ENCODE peak calls at places on chromosomes 5 and 9, in four cellular contexts. H is fibroblast of lung, N is hepatocyte, U is K562. R is an unnamed sample.

GRCh38 chr9:95854386-95855015 is 21.0 kb upstream of the ERCC6L2 start:
- DNase-seq in N (no peak), U (no peak), H (peak), R (peak)

GRCh38 chr5:1959911-1960581 is 77.3 kb upstream of the IRX4 start:
- DNase-seq in H (no peak), U (no peak), N (no peak), R (no peak)

GRCh38 chr9:127741831-127742434 is 6.8 kb upstream of the TOR2A start:
- DNase-seq in U (peak), H (peak), N (peak), R (peak)

GRCh38 chr5:138955013-138955660 is 80.0 kb upstream of the LRRTM2 start:
- DNase-seq in H (no peak), N (no peak), U (no peak), R (no peak)

GRCh38 chr5:126837907-126838539 is 61.1 kb downstream of the LMNB1 start:
- DNase-seq in H (no peak), N (no peak), U (no peak), R (no peak)

GRCh38 chr9:134360897-134361296 is 34.6 kb downstream of the RXRA start:
- DNase-seq in N (no peak), H (peak), U (no peak), R (peak)

GRCh38 chr9:137825324-137825991 is 52.1 kb upstream of the CACNA1B start:
- DNase-seq in N (no peak), H (no peak), U (no peak), R (no peak)

GRCh38 chr5:62284946-62285891 is 20.8 kb upstream of the KIF2A start:
- DNase-seq in U (peak), H (no peak), N (no peak), R (no peak)

GRCh38 chr5:55223988-55224240 is 3.2 kb downstream of the MCIDAS start:
- DNase-seq in H (no peak), N (no peak), U (no peak), R (no peak)

GRCh38 chr5:55226934-55227737 is at the start of gene MCIDAS:
- DNase-seq in H (peak), U (peak), N (peak), R (no peak)

GRCh38 chr5:55225346-55225745 is 1.8 kb downstream of the MCIDAS start:
- DNase-seq in U (no peak), H (no peak), N (no peak), R (no peak)

GRCh38 chr5:55227738-55228430 is 769 bp upstream of the MCIDAS start:
- DNase-seq in H (no peak), N (no peak), U (no peak), R (no peak)

GRCh38 chr5:55226027-55226933 is 835 bp downstream of the MCIDAS start:
- DNase-seq in N (peak), U (peak), H (peak), R (no peak)
- TF ChIP-seq EZH2 in N (peak), U (no peak), H (no peak), R (no peak)

GRCh38 chr9:14349141-14349817 is 35.3 kb upstream of the NFIB start:
- DNase-seq in N (no peak), U (no peak), H (peak), R (no peak)

GRCh38 chr9:14348241-14349140 is 34.5 kb upstream of the NFIB start:
- DNase-seq in U (no peak), N (no peak), H (no peak), R (no peak)

GRCh38 chr9:14351206-14351605 is 37.3 kb upstream of the NFIB start:
- DNase-seq in U (no peak), H (no peak), N (no peak), R (no peak)

GRCh38 chr9:14350766-14351165 is 36.8 kb upstream of the NFIB start:
- DNase-seq in N (no peak), U (no peak), H (no peak), R (no peak)

GRCh38 chr9:14349818-14350333 is 35.9 kb upstream of the NFIB start:
- DNase-seq in U (no peak), N (no peak), H (no peak), R (no peak)
- TF ChIP-seq EZH2 in U (no peak), N (peak), H (no peak), R (no peak)

DNA sequence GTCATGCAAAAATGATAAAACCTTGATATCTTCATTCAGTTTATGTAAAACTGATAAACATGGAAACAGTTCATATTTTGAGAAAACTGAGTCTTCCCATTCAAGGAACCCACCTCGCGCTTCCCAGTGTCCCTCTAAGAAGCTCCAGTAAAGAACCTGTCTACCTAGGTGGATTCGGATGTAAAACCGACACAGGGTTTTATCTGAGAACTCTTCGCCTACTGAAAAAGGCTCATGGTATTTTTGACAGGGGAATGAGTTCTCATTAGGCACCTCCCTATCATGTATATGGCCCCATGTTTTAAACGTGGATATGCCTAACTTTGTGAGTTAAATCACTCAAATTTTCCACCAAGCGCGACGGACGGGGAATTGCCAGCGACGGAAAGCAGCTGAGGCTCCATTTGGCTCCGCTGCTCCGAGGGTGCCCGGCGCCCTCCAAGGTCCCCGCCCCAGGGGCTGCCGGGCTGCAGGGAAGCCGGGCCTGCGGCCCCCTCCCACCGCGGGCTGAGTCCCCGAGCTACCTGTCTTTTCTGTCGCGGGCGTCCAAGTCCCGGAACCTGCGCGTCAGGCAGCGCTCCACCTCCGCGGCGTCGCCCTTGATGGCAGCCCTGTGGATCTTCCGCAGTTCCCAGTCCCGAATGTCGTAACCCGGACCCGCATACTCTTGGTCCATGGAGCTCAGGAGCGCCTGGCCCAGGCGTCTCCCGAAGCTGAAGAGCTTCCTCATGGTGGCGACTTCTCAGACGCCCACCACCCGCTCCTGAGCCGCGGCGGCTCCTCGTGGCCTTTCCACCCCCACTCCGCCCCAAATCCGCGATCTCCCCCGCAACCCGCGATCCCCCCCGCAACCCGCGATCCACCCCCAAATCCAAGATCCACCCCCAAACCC is 594 bp downstream of the ANKRD18A start:
- DNase-seq in N (peak), H (no peak), U (no peak), R (no peak)
- TF ChIP-seq EZH2 in N (peak), H (no peak), U (no peak), R (peak)

DNA sequence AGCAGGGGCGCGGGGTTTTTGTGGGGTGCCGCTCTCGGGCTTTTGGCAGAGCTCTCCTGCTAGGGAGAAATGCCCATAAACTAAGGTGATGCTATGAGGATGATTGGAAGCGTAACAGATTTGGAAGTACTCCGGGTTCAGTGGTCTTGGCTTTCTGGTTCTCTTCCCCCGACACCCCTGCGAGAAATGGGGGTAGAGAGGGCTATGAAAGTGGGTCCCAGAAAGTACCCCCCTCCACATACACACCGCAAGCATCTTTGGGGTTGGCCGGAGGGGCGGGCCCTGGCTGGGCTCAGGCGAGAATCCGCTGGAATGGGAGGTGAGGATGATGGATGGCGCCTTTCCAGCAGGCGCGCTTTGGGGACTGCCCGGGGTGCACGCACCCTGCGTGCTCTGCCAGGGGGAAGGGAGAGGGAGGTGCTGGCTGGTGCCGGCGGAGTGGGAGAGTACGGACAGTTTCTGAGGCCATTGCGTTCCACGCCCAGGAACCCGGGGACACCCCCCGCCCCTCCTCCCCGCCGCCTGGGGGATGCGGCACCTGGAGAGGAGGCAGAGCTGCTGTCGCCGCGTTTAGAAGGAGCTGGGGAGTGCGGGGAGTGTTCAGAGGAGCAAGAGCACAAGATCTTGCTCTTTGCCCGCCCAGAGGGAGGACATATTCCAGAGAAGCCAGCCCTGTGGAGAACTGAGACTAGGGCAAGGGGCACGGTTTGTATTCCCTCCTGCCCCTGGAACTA is 1.9 kb downstream of the PCSK5 start:
- DNase-seq in N (peak), H (peak), U (no peak), R (no peak)
- TF ChIP-seq EZH2 in N (no peak), H (no peak), U (no peak), R (peak)

GRCh38 chr9:841371-842209 is at the start of gene DMRT1:
- DNase-seq in U (no peak), N (peak), H (no peak), R (no peak)

GRCh38 chr9:842918-843468 is 1.5 kb downstream of the DMRT1 start:
- DNase-seq in H (no peak), N (no peak), U (no peak), R (no peak)

GRCh38 chr9:849431-849830 is 7.9 kb downstream of the DMRT1 start:
- DNase-seq in N (no peak), U (no peak), H (no peak), R (no peak)

GRCh38 chr9:847505-847904 is 6.0 kb downstream of the DMRT1 start:
- DNase-seq in H (no peak), U (no peak), N (no peak), R (no peak)

GRCh38 chr9:846852-847251 is 5.4 kb downstream of the DMRT1 start:
- DNase-seq in U (no peak), N (no peak), H (no peak), R (no peak)
- TF ChIP-seq EZH2 in U (no peak), N (no peak), H (no peak), R (no peak)

GRCh38 chr5:54882101-54882500 is 103.3 kb downstream of the ESM1 start:
- DNase-seq in N (no peak), H (no peak), U (no peak), R (no peak)

GRCh38 chr5:54882841-54883240 is 102.6 kb downstream of the ESM1 start:
- DNase-seq in H (no peak), N (no peak), U (no peak), R (no peak)

GRCh38 chr5:54884195-54884536 is 101.2 kb downstream of the ESM1 start:
- DNase-seq in H (no peak), U (no peak), N (no peak), R (no peak)

GRCh38 chr5:54885636-54886035 is 99.8 kb downstream of the ESM1 start:
- DNase-seq in N (no peak), H (no peak), U (no peak), R (no peak)

DNA sequence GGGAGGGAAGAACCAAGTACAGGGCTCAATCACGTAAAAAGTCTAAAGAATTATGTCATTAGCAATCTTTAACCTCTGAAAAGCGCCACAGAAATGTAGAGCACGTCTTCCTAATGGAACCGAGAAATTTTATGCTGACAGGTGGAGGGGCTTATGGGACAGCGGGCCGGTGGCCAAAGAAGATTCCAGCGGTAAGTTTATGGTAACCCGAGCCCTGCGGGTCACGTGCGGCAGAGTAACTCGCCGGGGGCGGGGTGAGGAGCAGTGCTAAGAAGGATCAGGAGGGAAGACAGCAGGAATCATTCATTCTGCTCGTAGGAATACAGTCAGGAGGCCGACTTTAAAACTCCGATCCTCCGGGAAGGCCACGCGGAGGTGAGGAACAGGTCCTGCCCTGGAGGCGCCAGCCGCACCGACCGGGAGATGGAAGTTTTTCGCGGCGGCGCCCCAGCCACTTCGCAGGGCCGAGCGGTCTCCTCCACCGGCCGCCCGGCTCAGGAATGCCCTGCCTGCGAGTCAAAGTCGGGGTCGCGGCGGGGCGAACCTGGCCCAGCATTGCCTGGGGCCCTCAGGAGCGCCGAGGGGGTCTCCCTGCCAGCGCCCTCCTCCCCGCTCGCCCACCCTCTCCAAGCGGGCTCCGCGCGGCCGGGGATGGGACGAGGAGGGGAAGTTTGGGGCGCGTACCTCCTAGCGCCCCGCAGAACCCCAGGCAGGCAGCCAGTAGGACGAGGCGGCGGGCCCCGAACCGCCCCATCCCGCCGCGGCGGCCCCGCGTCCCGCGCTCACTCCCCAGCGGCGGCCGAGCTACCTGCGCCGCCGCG is 101.8 kb downstream of the ESM1 start:
- DNase-seq in U (peak), H (peak), N (peak), R (peak)
- TF ChIP-seq EZH2 in U (peak), H (no peak), N (peak), R (no peak)

R was measured in astrocyte.